ENCODE peak calls at places on chromosomes 5 and 9, in four cellular contexts. One of them, this sample, is unnamed.

GRCh38 chr5:97550164-97550563 is 367.1 kb upstream of the RIOK2 start:
- DNase-seq in RWPE1: peak
- DNase-seq in WERI-Rb-1: no peak
- DNase-seq in thoracic aorta: no peak
- DNase-seq in this sample: no peak

GRCh38 chr9:128747233-128747632 is 23.3 kb upstream of the ZDHHC12 start:
- DNase-seq in RWPE1: no peak
- DNase-seq in WERI-Rb-1: peak
- DNase-seq in thoracic aorta: no peak
- DNase-seq in this sample: no peak

GRCh38 chr9:117825609-117826347 is 121.6 kb downstream of the TLR4 start:
- DNase-seq in RWPE1: no peak
- DNase-seq in WERI-Rb-1: no peak
- DNase-seq in thoracic aorta: no peak
- DNase-seq in this sample: no peak

GRCh38 chr5:158026248-158027031 is 167.5 kb upstream of the CLINT1 start:
- DNase-seq in RWPE1: no peak
- DNase-seq in WERI-Rb-1: no peak
- DNase-seq in thoracic aorta: no peak
- DNase-seq in this sample: no peak

GRCh38 chr5:68821056-68821455 is 272.8 kb upstream of the SLC30A5 start:
- DNase-seq in RWPE1: no peak
- DNase-seq in WERI-Rb-1: no peak
- DNase-seq in thoracic aorta: no peak
- DNase-seq in this sample: no peak

GRCh38 chr5:103915081-103915480 is 352.5 kb upstream of the NUDT12 start:
- DNase-seq in RWPE1: no peak
- DNase-seq in WERI-Rb-1: no peak
- DNase-seq in thoracic aorta: no peak
- DNase-seq in this sample: no peak

GRCh38 chr5:2388005-2388361 is 363.5 kb downstream of the IRX2 start:
- DNase-seq in RWPE1: no peak
- DNase-seq in WERI-Rb-1: peak
- DNase-seq in thoracic aorta: no peak
- DNase-seq in this sample: no peak

GRCh38 chr5:82073179-82073578 is 101.4 kb downstream of the ATG10 start:
- DNase-seq in RWPE1: no peak
- DNase-seq in WERI-Rb-1: no peak
- DNase-seq in thoracic aorta: no peak
- DNase-seq in this sample: no peak

GRCh38 chr5:39652036-39652435 is 227.3 kb upstream of the DAB2 start:
- DNase-seq in RWPE1: no peak
- DNase-seq in WERI-Rb-1: no peak
- DNase-seq in thoracic aorta: no peak
- DNase-seq in this sample: no peak

GRCh38 chr9:75429531-75430454 is 341.5 kb downstream of the OSTF1 start:
- DNase-seq in RWPE1: no peak
- DNase-seq in WERI-Rb-1: no peak
- DNase-seq in thoracic aorta: no peak
- DNase-seq in this sample: no peak

GRCh38 chr9:18296702-18297531 is 177.0 kb upstream of the ADAMTSL1 start:
- DNase-seq in RWPE1: no peak
- DNase-seq in WERI-Rb-1: peak
- DNase-seq in thoracic aorta: no peak
- DNase-seq in this sample: no peak

GRCh38 chr9:6997330-6997729 is 239.6 kb downstream of the KDM4C start:
- DNase-seq in RWPE1: no peak
- DNase-seq in WERI-Rb-1: no peak
- DNase-seq in thoracic aorta: no peak
- DNase-seq in this sample: no peak

GRCh38 chr9:136174779-136175744 is 29.9 kb downstream of the LHX3 start:
- DNase-seq in RWPE1: no peak
- DNase-seq in WERI-Rb-1: peak
- DNase-seq in thoracic aorta: no peak
- DNase-seq in this sample: no peak

GRCh38 chr5:52469835-52470234 is 317.9 kb upstream of the ITGA1 start:
- DNase-seq in RWPE1: no peak
- DNase-seq in WERI-Rb-1: no peak
- DNase-seq in thoracic aorta: no peak
- DNase-seq in this sample: no peak

GRCh38 chr5:77645158-77645994 is 6.9 kb upstream of the OTP start:
- DNase-seq in RWPE1: no peak
- DNase-seq in WERI-Rb-1: peak
- DNase-seq in thoracic aorta: no peak
- DNase-seq in this sample: peak

GRCh38 chr9:110933350-110934001 is 104.8 kb downstream of the LPAR1 start:
- DNase-seq in RWPE1: no peak
- DNase-seq in WERI-Rb-1: no peak
- DNase-seq in thoracic aorta: no peak
- DNase-seq in this sample: no peak

GRCh38 chr9:135516132-135516860 is 4.9 kb upstream of the LCN1 start:
- DNase-seq in RWPE1: no peak
- DNase-seq in WERI-Rb-1: no peak
- DNase-seq in thoracic aorta: no peak
- DNase-seq in this sample: no peak

GRCh38 chr5:14753947-14754346 is 89.4 kb downstream of the OTULIN start:
- DNase-seq in RWPE1: no peak
- DNase-seq in WERI-Rb-1: no peak
- DNase-seq in thoracic aorta: no peak
- DNase-seq in this sample: no peak

GRCh38 chr9:126144617-126145456 is 181.8 kb upstream of the MVB12B start:
- DNase-seq in RWPE1: no peak
- DNase-seq in WERI-Rb-1: no peak
- DNase-seq in thoracic aorta: no peak
- DNase-seq in this sample: no peak

GRCh38 chr5:149267241-149267973 is 4.3 kb upstream of the AFAP1L1 start:
- DNase-seq in RWPE1: no peak
- DNase-seq in WERI-Rb-1: no peak
- DNase-seq in thoracic aorta: no peak
- DNase-seq in this sample: no peak

GRCh38 chr5:132389453-132390286 is 20.2 kb downstream of the SLC22A5 start:
- DNase-seq in RWPE1: peak
- DNase-seq in WERI-Rb-1: no peak
- DNase-seq in thoracic aorta: peak
- DNase-seq in this sample: peak

GRCh38 chr9:109206670-109207069 is 39.6 kb upstream of the FRRS1L start:
- DNase-seq in RWPE1: no peak
- DNase-seq in WERI-Rb-1: peak
- DNase-seq in thoracic aorta: no peak
- DNase-seq in this sample: no peak

GRCh38 chr5:176545737-176546509 is 3.2 kb upstream of the CDHR2 start:
- DNase-seq in RWPE1: peak
- DNase-seq in WERI-Rb-1: no peak
- DNase-seq in thoracic aorta: no peak
- DNase-seq in this sample: no peak

GRCh38 chr5:81222285-81222684 is 10.8 kb upstream of the CKMT2 start:
- DNase-seq in RWPE1: no peak
- DNase-seq in WERI-Rb-1: no peak
- DNase-seq in thoracic aorta: no peak
- DNase-seq in this sample: no peak

GRCh38 chr5:71883745-71884103 is 164.6 kb downstream of the CARTPT start:
- DNase-seq in RWPE1: no peak
- DNase-seq in WERI-Rb-1: no peak
- DNase-seq in thoracic aorta: no peak
- DNase-seq in this sample: no peak

GRCh38 chr5:133052317-133053175 is 733 bp downstream of the HSPA4 start:
- DNase-seq in RWPE1: peak
- DNase-seq in WERI-Rb-1: peak
- DNase-seq in thoracic aorta: no peak
- DNase-seq in this sample: peak